ENCODE peak calls at places on chromosome X, in seven cellular contexts. One of them, this sample, is unnamed.

GRCh38 chrX:13898603-13899002 is 81.7 kb upstream of the GPM6B start:
- DNase-seq in IMR-90: peak; percentile 71
- DNase-seq in mesenchymal stem cell: no peak
- DNase-seq in trophoblast cell: no peak
- DNase-seq in neuronal stem cell: no peak
- DNase-seq in H1: no peak
- DNase-seq in mesendoderm: no peak
- DNase-seq in this sample: no peak

GRCh38 chrX:689983-690382 is 59.4 kb downstream of the SHOX start:
- DNase-seq in H1: no peak
- DNase-seq in IMR-90: no peak
- DNase-seq in mesenchymal stem cell: no peak
- DNase-seq in trophoblast cell: no peak
- DNase-seq in mesendoderm: no peak
- DNase-seq in neuronal stem cell: no peak
- DNase-seq in this sample: no peak

GRCh38 chrX:32170481-32170880 is 1040.9 kb downstream of the DMD start:
- DNase-seq in mesendoderm: no peak
- DNase-seq in H1: no peak
- DNase-seq in neuronal stem cell: no peak
- DNase-seq in IMR-90: no peak
- DNase-seq in trophoblast cell: no peak
- DNase-seq in mesenchymal stem cell: no peak
- DNase-seq in this sample: no peak

GRCh38 chrX:21745756-21746155 is 12.2 kb downstream of the SMPX start:
- DNase-seq in trophoblast cell: peak; percentile 68
- DNase-seq in mesenchymal stem cell: peak; percentile 10
- DNase-seq in mesendoderm: peak; percentile 23
- DNase-seq in neuronal stem cell: no peak
- DNase-seq in H1: no peak
- DNase-seq in IMR-90: peak; percentile 25
- DNase-seq in this sample: no peak

GRCh38 chrX:48035891-48036290 is 29.1 kb downstream of the SPACA5 start:
- DNase-seq in H1: no peak
- DNase-seq in trophoblast cell: no peak
- DNase-seq in IMR-90: no peak
- DNase-seq in mesendoderm: no peak
- DNase-seq in mesenchymal stem cell: no peak
- DNase-seq in neuronal stem cell: no peak
- DNase-seq in this sample: no peak

GRCh38 chrX:13937370-13938052 is 92.2 kb downstream of the GEMIN8 start:
- DNase-seq in H1: peak; percentile 45
- DNase-seq in neuronal stem cell: peak; percentile 5
- DNase-seq in mesendoderm: peak; percentile 88
- DNase-seq in trophoblast cell: peak; percentile 4
- DNase-seq in mesenchymal stem cell: peak; percentile 76
- DNase-seq in IMR-90: peak; percentile 53
- DNase-seq in this sample: no peak

GRCh38 chrX:38109042-38109904 is 102.9 kb downstream of the SYTL5 start:
- DNase-seq in IMR-90: no peak
- DNase-seq in trophoblast cell: no peak
- DNase-seq in H1: no peak
- DNase-seq in neuronal stem cell: no peak
- DNase-seq in mesendoderm: no peak
- DNase-seq in mesenchymal stem cell: no peak
- DNase-seq in this sample: no peak

GRCh38 chrX:65750674-65751469 is 83.4 kb downstream of the MSN start:
- DNase-seq in mesenchymal stem cell: no peak
- DNase-seq in H1: no peak
- DNase-seq in trophoblast cell: no peak
- DNase-seq in IMR-90: no peak
- DNase-seq in neuronal stem cell: no peak
- DNase-seq in mesendoderm: no peak
- DNase-seq in this sample: no peak

GRCh38 chrX:98207947-98208346 is 1324.2 kb downstream of the RPA4 start:
- DNase-seq in IMR-90: no peak
- DNase-seq in mesendoderm: no peak
- DNase-seq in trophoblast cell: no peak
- DNase-seq in mesenchymal stem cell: no peak
- DNase-seq in neuronal stem cell: no peak
- DNase-seq in H1: no peak
- DNase-seq in this sample: no peak

GRCh38 chrX:56728321-56728720 is 722 bp upstream of the NBDY start:
- DNase-seq in trophoblast cell: no peak
- DNase-seq in IMR-90: no peak
- DNase-seq in mesendoderm: no peak
- DNase-seq in mesenchymal stem cell: no peak
- DNase-seq in neuronal stem cell: no peak
- DNase-seq in H1: no peak
- DNase-seq in this sample: no peak

GRCh38 chrX:771536-771935 is 140.9 kb downstream of the SHOX start:
- DNase-seq in mesenchymal stem cell: no peak
- DNase-seq in neuronal stem cell: no peak
- DNase-seq in H1: no peak
- DNase-seq in trophoblast cell: no peak
- DNase-seq in IMR-90: no peak
- DNase-seq in mesendoderm: no peak
- DNase-seq in this sample: no peak

GRCh38 chrX:8668797-8669196 is 63.1 kb downstream of the ANOS1 start:
- DNase-seq in H1: no peak
- DNase-seq in IMR-90: no peak
- DNase-seq in trophoblast cell: peak; percentile 10
- DNase-seq in mesendoderm: peak; percentile 84
- DNase-seq in mesenchymal stem cell: no peak
- DNase-seq in neuronal stem cell: no peak
- DNase-seq in this sample: no peak

GRCh38 chrX:39445336-39445735 is 644.1 kb downstream of the MID1IP1 start:
- DNase-seq in neuronal stem cell: no peak
- DNase-seq in trophoblast cell: peak; percentile 18
- DNase-seq in mesenchymal stem cell: no peak
- DNase-seq in IMR-90: no peak
- DNase-seq in mesendoderm: peak; percentile 25
- DNase-seq in H1: peak; percentile 73
- DNase-seq in this sample: peak; percentile 63

GRCh38 chrX:47976254-47977151 is 27.3 kb downstream of the ZNF182 start:
- DNase-seq in mesenchymal stem cell: no peak
- DNase-seq in H1: no peak
- DNase-seq in neuronal stem cell: no peak
- DNase-seq in IMR-90: no peak
- DNase-seq in trophoblast cell: no peak
- DNase-seq in mesendoderm: no peak
- DNase-seq in this sample: no peak

GRCh38 chrX:55450259-55450658 is 1.7 kb upstream of the MAGEH1 start:
- DNase-seq in trophoblast cell: peak; percentile 28
- DNase-seq in H1: no peak
- DNase-seq in IMR-90: peak; percentile 12
- DNase-seq in mesenchymal stem cell: peak; percentile 6
- DNase-seq in mesendoderm: peak; percentile 10
- DNase-seq in neuronal stem cell: no peak
- DNase-seq in this sample: no peak

GRCh38 chrX:13374364-13374763 is 54.5 kb upstream of the ATXN3L start:
- DNase-seq in H1: no peak
- DNase-seq in mesenchymal stem cell: no peak
- DNase-seq in mesendoderm: no peak
- DNase-seq in neuronal stem cell: no peak
- DNase-seq in trophoblast cell: peak; percentile 53
- DNase-seq in IMR-90: no peak
- DNase-seq in this sample: no peak

GRCh38 chrX:108250654-108251579 is 159.3 kb downstream of the ATG4A start:
- DNase-seq in mesendoderm: no peak
- DNase-seq in neuronal stem cell: peak; percentile 17
- DNase-seq in trophoblast cell: no peak
- DNase-seq in mesenchymal stem cell: no peak
- DNase-seq in IMR-90: no peak
- DNase-seq in H1: no peak
- DNase-seq in this sample: no peak

GRCh38 chrX:9530848-9531274 is 66.0 kb downstream of the TBL1X start:
- DNase-seq in mesendoderm: peak; percentile 97
- DNase-seq in IMR-90: peak; percentile 88
- DNase-seq in neuronal stem cell: peak; percentile 75
- DNase-seq in mesenchymal stem cell: peak; percentile 87
- DNase-seq in trophoblast cell: peak; percentile 56
- DNase-seq in H1: peak; percentile 53
- DNase-seq in this sample: peak; percentile 91

GRCh38 chrX:120824021-120824420 is 51.6 kb downstream of the CT47B1 start:
- DNase-seq in H1: no peak
- DNase-seq in trophoblast cell: peak; percentile 33
- DNase-seq in mesenchymal stem cell: no peak
- DNase-seq in neuronal stem cell: no peak
- DNase-seq in mesendoderm: no peak
- DNase-seq in IMR-90: no peak
- DNase-seq in this sample: no peak

GRCh38 chrX:39907964-39908616 is 189.7 kb downstream of the BCOR start:
- DNase-seq in mesendoderm: peak; percentile 93
- DNase-seq in trophoblast cell: peak; percentile 83
- DNase-seq in IMR-90: peak; percentile 95
- DNase-seq in H1: no peak
- DNase-seq in neuronal stem cell: no peak
- DNase-seq in mesenchymal stem cell: peak; percentile 96
- DNase-seq in this sample: peak; percentile 46

GRCh38 chrX:106007815-106008214 is 30.7 kb downstream of the SERPINA7 start:
- DNase-seq in trophoblast cell: no peak
- DNase-seq in mesendoderm: peak; percentile 23
- DNase-seq in H1: no peak
- DNase-seq in IMR-90: no peak
- DNase-seq in mesenchymal stem cell: no peak
- DNase-seq in neuronal stem cell: no peak
- DNase-seq in this sample: no peak

GRCh38 chrX:40844476-40844875 is 109.1 kb upstream of the MED14 start:
- DNase-seq in trophoblast cell: no peak
- DNase-seq in neuronal stem cell: no peak
- DNase-seq in mesenchymal stem cell: peak; percentile 1
- DNase-seq in H1: no peak
- DNase-seq in IMR-90: peak; percentile 58
- DNase-seq in mesendoderm: peak; percentile 24
- DNase-seq in this sample: no peak

GRCh38 chrX:10360121-10360520 is 203.3 kb downstream of the CLCN4 start:
- DNase-seq in mesenchymal stem cell: no peak
- DNase-seq in mesendoderm: no peak
- DNase-seq in IMR-90: peak; percentile 6
- DNase-seq in H1: no peak
- DNase-seq in trophoblast cell: no peak
- DNase-seq in neuronal stem cell: no peak
- DNase-seq in this sample: peak; percentile 26

GRCh38 chrX:118734909-118735308 is 7.5 kb downstream of the IL13RA1 start:
- DNase-seq in neuronal stem cell: no peak
- DNase-seq in mesendoderm: no peak
- DNase-seq in IMR-90: no peak
- DNase-seq in mesenchymal stem cell: no peak
- DNase-seq in H1: no peak
- DNase-seq in trophoblast cell: no peak
- DNase-seq in this sample: no peak

GRCh38 chrX:45952030-45952429 is 593.2 kb downstream of the ZNF674 start:
- DNase-seq in neuronal stem cell: no peak
- DNase-seq in mesendoderm: peak; percentile 23
- DNase-seq in IMR-90: no peak
- DNase-seq in trophoblast cell: no peak
- DNase-seq in mesenchymal stem cell: no peak
- DNase-seq in H1: no peak
- DNase-seq in this sample: peak; percentile 38

GRCh38 chrX:152915541-152916241 is 17.8 kb downstream of the ZNF185 start:
- DNase-seq in mesendoderm: peak; percentile 67
- DNase-seq in mesenchymal stem cell: peak; percentile 71
- DNase-seq in H1: peak; percentile 65
- DNase-seq in neuronal stem cell: no peak
- DNase-seq in IMR-90: peak; percentile 79
- DNase-seq in trophoblast cell: peak; percentile 25
- DNase-seq in this sample: peak; percentile 62

GRCh38 chrX:10875995-10876394 is 235.1 kb upstream of the HCCS start:
- DNase-seq in trophoblast cell: no peak
- DNase-seq in IMR-90: no peak
- DNase-seq in neuronal stem cell: no peak
- DNase-seq in mesenchymal stem cell: no peak
- DNase-seq in mesendoderm: no peak
- DNase-seq in H1: no peak
- DNase-seq in this sample: no peak

GRCh38 chrX:70176938-70177533 is at the start of gene DGAT2L6:
- DNase-seq in trophoblast cell: no peak
- DNase-seq in H1: no peak
- DNase-seq in IMR-90: no peak
- DNase-seq in neuronal stem cell: no peak
- DNase-seq in mesendoderm: no peak
- DNase-seq in mesenchymal stem cell: no peak
- DNase-seq in this sample: no peak
- H2BK5ac ChIP-seq in trophoblast cell: no peak within 1 kb of the TSS
- H2BK5ac ChIP-seq in H1: no peak within 1 kb of the TSS
- H2BK5ac ChIP-seq in IMR-90: no peak within 1 kb of the TSS
- H2BK5ac ChIP-seq in neuronal stem cell: no peak within 1 kb of the TSS
- H2BK5ac ChIP-seq in mesendoderm: no peak within 1 kb of the TSS
- H2BK5ac ChIP-seq in mesenchymal stem cell: no peak within 1 kb of the TSS
- H2BK5ac ChIP-seq in this sample: no peak within 1 kb of the TSS

GRCh38 chrX:110070970-110071369 is 68.1 kb downstream of the TMEM164 start:
- DNase-seq in mesendoderm: no peak
- DNase-seq in mesenchymal stem cell: no peak
- DNase-seq in H1: no peak
- DNase-seq in neuronal stem cell: no peak
- DNase-seq in trophoblast cell: no peak
- DNase-seq in IMR-90: no peak
- DNase-seq in this sample: no peak
- H2BK5ac ChIP-seq in mesendoderm: no peak overlapping the region
- H2BK5ac ChIP-seq in mesenchymal stem cell: no peak overlapping the region
- H2BK5ac ChIP-seq in H1: no peak overlapping the region
- H2BK5ac ChIP-seq in neuronal stem cell: no peak overlapping the region
- H2BK5ac ChIP-seq in trophoblast cell: no peak overlapping the region
- H2BK5ac ChIP-seq in IMR-90: no peak overlapping the region
- H2BK5ac ChIP-seq in this sample: no peak overlapping the region

DNA sequence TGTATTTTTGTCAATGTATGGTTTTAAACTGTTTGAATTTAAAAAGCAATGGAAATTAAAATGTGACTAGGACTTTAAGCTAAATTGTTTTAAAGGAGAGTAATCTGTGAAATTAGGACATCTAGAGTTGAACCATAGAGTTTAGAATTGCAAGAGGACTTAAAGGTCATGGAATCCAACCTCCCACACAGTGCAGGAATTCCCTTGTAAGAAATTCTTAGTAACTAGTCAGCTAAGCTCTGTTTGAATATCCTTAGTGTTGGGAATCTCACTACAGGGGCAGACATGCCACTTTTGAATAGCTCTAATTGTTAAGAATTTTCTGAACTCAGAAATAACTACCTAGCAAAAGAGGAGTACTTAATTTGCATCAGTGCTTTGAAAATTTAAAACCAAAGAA is 292.9 kb downstream of the IL1RAPL1 start:
- DNase-seq in mesenchymal stem cell: peak; percentile 4
- DNase-seq in IMR-90: peak; percentile 67
- DNase-seq in H1: no peak
- DNase-seq in mesendoderm: no peak
- DNase-seq in trophoblast cell: no peak
- DNase-seq in neuronal stem cell: peak; percentile 12
- DNase-seq in this sample: no peak
- H2BK5ac ChIP-seq in mesenchymal stem cell: no peak overlapping the region
- H2BK5ac ChIP-seq in IMR-90: no peak overlapping the region
- H2BK5ac ChIP-seq in H1: no peak overlapping the region
- H2BK5ac ChIP-seq in mesendoderm: no peak overlapping the region
- H2BK5ac ChIP-seq in trophoblast cell: no peak overlapping the region
- H2BK5ac ChIP-seq in neuronal stem cell: no peak overlapping the region
- H2BK5ac ChIP-seq in this sample: no peak overlapping the region

DNA sequence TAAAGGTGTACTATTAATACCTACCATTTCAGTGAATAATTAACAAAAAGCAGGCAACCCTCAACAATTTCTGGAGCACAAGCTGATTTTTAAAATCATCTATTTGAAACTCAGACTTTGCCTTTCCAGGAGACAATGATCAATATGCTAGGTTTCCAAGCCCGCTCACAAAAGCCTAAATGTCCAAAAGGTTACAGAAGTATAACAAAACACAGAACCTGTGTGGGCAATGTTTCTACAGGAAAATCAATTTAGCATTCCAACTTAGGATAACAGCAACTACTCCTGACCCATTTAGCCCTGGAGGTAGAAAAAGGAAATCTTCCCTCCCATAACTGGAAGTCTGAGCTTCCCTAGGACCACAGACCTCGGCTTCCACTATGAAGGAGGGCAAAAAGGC is 3.9 kb downstream of the TAB3 start:
- DNase-seq in H1: no peak
- DNase-seq in IMR-90: no peak
- DNase-seq in trophoblast cell: no peak
- DNase-seq in mesendoderm: no peak
- DNase-seq in neuronal stem cell: no peak
- DNase-seq in mesenchymal stem cell: no peak
- DNase-seq in this sample: no peak
- H2BK5ac ChIP-seq in H1: no peak overlapping the region
- H2BK5ac ChIP-seq in IMR-90: no peak overlapping the region
- H2BK5ac ChIP-seq in trophoblast cell: no peak overlapping the region
- H2BK5ac ChIP-seq in mesendoderm: no peak overlapping the region
- H2BK5ac ChIP-seq in neuronal stem cell: no peak overlapping the region
- H2BK5ac ChIP-seq in mesenchymal stem cell: no peak overlapping the region
- H2BK5ac ChIP-seq in this sample: no peak overlapping the region

This sample was measured in H9.